ENCODE peak calls at places on chromosomes 16 and 17, in ten cellular contexts. U, M, H, Q, O, P, K, X, W and Z are unnamed samples.

GRCh38 chr17:60390881-60391418 is 983 bp downstream of the USP32 start:
- DNase-seq in H (peak; percentile 28), X (no peak), K (no peak), O (peak; percentile 31), M (peak; percentile 45), U (peak; percentile 31), Q (no peak), P (peak; percentile 22), W (peak; percentile 28), Z (no peak)

GRCh38 chr17:74531231-74531761 is at the start of gene CD300LB:
- DNase-seq in M (no peak), P (no peak), X (no peak), U (no peak), O (no peak), Q (no peak), W (no peak), K (no peak), H (no peak), Z (peak; percentile 71)

GRCh38 chr17:1094591-1094990 is 85.2 kb downstream of the ABR start:
- DNase-seq in M (no peak), K (no peak), H (no peak), W (no peak), P (no peak), O (no peak), Q (no peak), X (no peak), U (no peak), Z (no peak)

GRCh38 chr16:1108299-1109252 is 12.5 kb upstream of the C1QTNF8 start:
- DNase-seq in K (no peak), Q (no peak), X (no peak), U (no peak), H (peak; percentile 57), W (peak; percentile 16), M (no peak), O (no peak), P (no peak), Z (no peak)

GRCh38 chr17:71580220-71580619 is 540.6 kb upstream of the SOX9 start:
- DNase-seq in O (no peak), H (no peak), U (no peak), X (no peak), M (no peak), P (no peak), W (no peak), Q (no peak), K (no peak), Z (no peak)

GRCh38 chr16:88828711-88829110 is 17.0 kb upstream of the APRT start:
- DNase-seq in P (no peak), Q (no peak), H (no peak), X (no peak), U (no peak), M (no peak), W (no peak), O (no peak), K (no peak), Z (no peak)

GRCh38 chr16:25081702-25082101 is 29.8 kb upstream of the LCMT1 start:
- DNase-seq in K (no peak), X (no peak), O (no peak), H (no peak), Q (no peak), W (no peak), M (no peak), U (no peak), P (no peak), Z (no peak)

GRCh38 chr17:57016764-57017116 is 38.8 kb downstream of the SCPEP1 start:
- DNase-seq in W (no peak), Q (no peak), K (no peak), O (no peak), H (no peak), P (no peak), U (no peak), X (no peak), M (peak; percentile 38), Z (no peak)

GRCh38 chr17:41549596-41550039 is 21.5 kb upstream of the KRT19 start:
- DNase-seq in P (no peak), M (no peak), Q (no peak), H (no peak), O (no peak), K (no peak), X (no peak), W (no peak), U (no peak), Z (no peak)

GRCh38 chr17:50465635-50466034 is 3.0 kb downstream of the CHAD start:
- DNase-seq in O (no peak), P (no peak), K (no peak), U (no peak), M (no peak), X (no peak), W (no peak), H (no peak), Q (no peak), Z (no peak)

GRCh38 chr16:3195975-3196374 is 8.0 kb downstream of the OR1F1 start:
- DNase-seq in P (no peak), W (no peak), U (no peak), H (no peak), M (peak; percentile 35), X (no peak), Q (no peak), O (no peak), K (no peak), Z (no peak)

GRCh38 chr17:36641331-36641876 is 40.0 kb downstream of the MRM1 start:
- DNase-seq in H (no peak), K (no peak), M (peak; percentile 36), X (no peak), U (no peak), Q (no peak), P (no peak), W (no peak), O (no peak), Z (no peak)

GRCh38 chr17:80619535-80620235 is 75.0 kb downstream of the RPTOR start:
- DNase-seq in X (no peak), K (peak; percentile 55), O (no peak), U (no peak), Q (no peak), H (no peak), M (peak; percentile 92), W (peak; percentile 96), P (no peak), Z (no peak)

GRCh38 chr17:27542841-27543463 is 86.7 kb downstream of the KSR1 start:
- DNase-seq in W (no peak), P (no peak), M (no peak), U (no peak), O (no peak), X (peak; percentile 58), Q (no peak), K (no peak), H (no peak), Z (no peak)

GRCh38 chr16:58684001-58684353 is 593 bp downstream of the SLC38A7 start:
- DNase-seq in X (no peak), U (no peak), Q (no peak), K (no peak), M (peak; percentile 18), H (no peak), P (no peak), O (no peak), W (no peak), Z (no peak)

GRCh38 chr17:77310336-77310735 is 169.6 kb downstream of the SEC14L1 start:
- DNase-seq in P (no peak), O (no peak), K (no peak), M (no peak), U (no peak), X (no peak), H (no peak), W (no peak), Q (no peak), Z (no peak)

GRCh38 chr16:83994087-83994486 is 26.0 kb downstream of the NECAB2 start:
- DNase-seq in W (peak; percentile 90), O (no peak), K (peak; percentile 80), X (peak; percentile 53), P (no peak), Q (no peak), H (no peak), U (no peak), M (peak; percentile 36), Z (no peak)

GRCh38 chr16:31094088-31094423 is 541 bp downstream of the VKORC1 start:
- DNase-seq in M (peak; percentile 50), W (no peak), O (no peak), Q (no peak), U (no peak), K (no peak), H (peak; percentile 32), X (no peak), P (no peak), Z (no peak)

GRCh38 chr17:1989135-1989534 is 36.0 kb downstream of the RTN4RL1 start:
- DNase-seq in X (no peak), K (no peak), P (no peak), Q (no peak), U (no peak), W (peak; percentile 87), O (no peak), H (peak; percentile 57), M (no peak), Z (no peak)

GRCh38 chr17:14619821-14620220 is 318.9 kb downstream of the HS3ST3B1 start:
- DNase-seq in M (no peak), W (no peak), H (no peak), U (no peak), P (no peak), Q (no peak), K (no peak), X (no peak), O (no peak), Z (no peak)

GRCh38 chr16:56111100-56111499 is 80.2 kb upstream of the GNAO1 start:
- DNase-seq in W (no peak), H (no peak), Q (no peak), M (no peak), P (no peak), X (no peak), K (no peak), O (no peak), U (no peak), Z (no peak)

GRCh38 chr17:69142473-69142802 is 743 bp upstream of the ABCA6 start:
- DNase-seq in H (no peak), X (no peak), P (no peak), M (no peak), K (no peak), O (no peak), W (no peak), U (no peak), Q (no peak), Z (no peak)

GRCh38 chr17:59254742-59255141 is 34.4 kb downstream of the GDPD1 start:
- DNase-seq in O (no peak), K (no peak), Q (no peak), W (no peak), M (no peak), U (no peak), P (no peak), H (no peak), X (no peak), Z (no peak)